ENCODE peak calls at places on chromosomes 7 and 10, in ten cellular contexts. T is HT-29; O is right lobe of liver; K is GM10248; I is bronchial epithelial cell; D is esophagus muscularis mucosa; Z is GM23338; E is iPS-NIHi11; N is activated T-helper 1 cell treated with anti-CD3 and anti-CD28 coated beads, Interleukin-12 subunit alpha, Interleukin-12 subunit beta, Interleukin-2, Interleukin-4 antibody, amounts not matched to agents 30 ng/mL and 10 ng/mL and 1 ng/mL, durations not matched to agents 14 hours and 24 hours and 36 hours; U is neural progenitor cell. S is an unnamed sample.

GRCh38 chr10:29535012-29535777 is 99.6 kb downstream of the SVIL start:
- DNase-seq in N (no peak), T (peak; percentile 96), I (peak; percentile 44), E (peak; percentile 85), Z (peak; percentile 77), O (no peak), D (no peak), U (peak; percentile 70), K (no peak), S (no peak)

GRCh38 chr7:129166745-129167144 is 21.7 kb upstream of the SMO start:
- DNase-seq in K (peak; percentile 74), I (peak; percentile 70), Z (no peak), T (no peak), U (no peak), E (no peak), N (no peak), O (no peak), D (no peak), S (peak; percentile 64)

GRCh38 chr10:121593676-121594075 is 4.6 kb downstream of the FGFR2 start:
- DNase-seq in Z (no peak), U (no peak), T (no peak), E (no peak), K (no peak), N (no peak), D (no peak), I (no peak), O (no peak), S (no peak)

GRCh38 chr7:1410992-1411391 is 48.3 kb downstream of the MICALL2 start:
- DNase-seq in Z (no peak), T (no peak), O (no peak), D (no peak), U (no peak), E (no peak), K (no peak), N (no peak), I (no peak), S (no peak)

GRCh38 chr10:67790534-67791408 is 47.2 kb downstream of the DNAJC12 start:
- DNase-seq in E (no peak), N (peak; percentile 27), O (no peak), I (peak; percentile 58), T (no peak), U (no peak), D (no peak), Z (no peak), K (no peak), S (no peak)

GRCh38 chr10:129697463-129698247 is 230.6 kb downstream of the MGMT start:
- DNase-seq in I (no peak), E (no peak), O (no peak), U (no peak), Z (no peak), K (no peak), N (no peak), T (no peak), D (no peak), S (no peak)

GRCh38 chr10:78320416-78320815 is 286.8 kb downstream of the RPS24 start:
- DNase-seq in T (no peak), E (peak; percentile 4), O (no peak), U (no peak), Z (no peak), N (peak; percentile 12), K (no peak), D (no peak), I (no peak), S (no peak)

GRCh38 chr10:101961591-101962498 is 94.1 kb downstream of the ARMH3 start:
- DNase-seq in D (no peak), E (no peak), U (no peak), K (no peak), I (peak; percentile 12), T (no peak), N (no peak), Z (no peak), O (no peak), S (no peak)

GRCh38 chr10:45442670-45443069 is 68.7 kb downstream of the ALOX5 start:
- DNase-seq in E (peak; percentile 75), Z (peak; percentile 62), N (no peak), D (no peak), I (no peak), K (no peak), O (no peak), U (no peak), T (no peak), S (no peak)

GRCh38 chr10:110547139-110547761 is 20.2 kb upstream of the SMC3 start:
- DNase-seq in T (peak; percentile 50), D (peak; percentile 14), N (no peak), E (peak; percentile 75), Z (peak; percentile 81), O (no peak), I (peak; percentile 61), U (peak; percentile 75), K (peak; percentile 72), S (no peak)

GRCh38 chr7:8605227-8605626 is 171.8 kb downstream of the NXPH1 start:
- DNase-seq in K (no peak), E (no peak), O (no peak), I (no peak), T (no peak), N (no peak), Z (no peak), D (no peak), U (no peak), S (no peak)

GRCh38 chr7:41448104-41448503 is 254.8 kb downstream of the INHBA start:
- DNase-seq in N (no peak), E (no peak), K (no peak), I (no peak), Z (no peak), T (no peak), O (no peak), U (no peak), D (peak; percentile 26), S (no peak)

GRCh38 chr7:147197006-147197405 is 1080.4 kb downstream of the CNTNAP2 start:
- DNase-seq in O (no peak), D (no peak), Z (no peak), K (no peak), T (no peak), N (no peak), I (no peak), U (no peak), E (no peak), S (no peak)

GRCh38 chr7:118870187-118870586 is 645.7 kb downstream of the ANKRD7 start:
- DNase-seq in D (no peak), K (no peak), I (peak; percentile 35), O (no peak), N (no peak), Z (peak; percentile 76), E (no peak), U (peak; percentile 62), T (peak; percentile 12), S (no peak)

GRCh38 chr7:99422625-99423024 is 13.9 kb downstream of the BUD31 start:
- DNase-seq in N (no peak), Z (no peak), I (no peak), K (no peak), D (no peak), E (no peak), T (no peak), U (no peak), O (no peak), S (no peak)

GRCh38 chr10:93219347-93219746 is 145.7 kb downstream of the CYP26A1 start:
- DNase-seq in D (no peak), E (no peak), U (no peak), I (no peak), N (no peak), K (no peak), Z (no peak), O (no peak), T (no peak), S (no peak)

GRCh38 chr7:129315916-129316315 is 91.1 kb downstream of the AHCYL2 start:
- DNase-seq in K (no peak), D (no peak), N (no peak), Z (no peak), T (no peak), I (no peak), O (no peak), U (no peak), E (no peak), S (no peak)

GRCh38 chr7:151126500-151127137 is 40.3 kb downstream of the AGAP3 start:
- DNase-seq in I (no peak), D (no peak), E (peak; percentile 77), U (peak; percentile 41), N (no peak), O (no peak), Z (peak; percentile 41), K (no peak), T (peak; percentile 51), S (no peak)

GRCh38 chr10:124728830-124729661 is 15.1 kb downstream of the FAM53B start:
- DNase-seq in N (no peak), D (no peak), O (peak; percentile 43), U (no peak), Z (no peak), I (no peak), E (no peak), K (no peak), T (no peak), S (no peak)

GRCh38 chr10:102997998-102998397 is 79.9 kb downstream of the CNNM2 start:
- DNase-seq in I (peak; percentile 66), T (no peak), Z (no peak), N (no peak), O (no peak), K (peak; percentile 68), U (no peak), D (no peak), E (no peak), S (peak; percentile 29)

GRCh38 chr7:34430456-34430855 is 227.6 kb upstream of the NPSR1 start:
- DNase-seq in U (peak; percentile 20), T (peak; percentile 51), E (peak; percentile 11), D (no peak), Z (peak; percentile 26), N (no peak), I (peak; percentile 63), K (peak; percentile 14), O (no peak), S (no peak)

GRCh38 chr10:79188154-79188763 is 119.5 kb downstream of the ZMIZ1 start:
- DNase-seq in E (no peak), T (peak; percentile 60), N (no peak), U (no peak), Z (no peak), I (no peak), O (peak; percentile 67), D (no peak), K (no peak), S (no peak)

GRCh38 chr7:22565315-22565811 is 65.4 kb upstream of the STEAP1B start:
- DNase-seq in K (peak; percentile 35), T (no peak), Z (no peak), D (no peak), I (peak; percentile 94), O (no peak), N (no peak), E (no peak), U (no peak), S (no peak)

GRCh38 chr10:124378817-124379510 is 39.8 kb downstream of the OAT start:
- DNase-seq in E (peak; percentile 72), U (no peak), I (peak; percentile 88), O (no peak), Z (no peak), K (no peak), D (no peak), N (no peak), T (no peak), S (no peak)

GRCh38 chr10:20694296-20694695 is 202.8 kb downstream of the NEBL start:
- DNase-seq in U (no peak), T (no peak), N (no peak), Z (peak; percentile 14), D (no peak), K (no peak), E (no peak), I (no peak), O (no peak), S (no peak)

GRCh38 chr7:76223286-76223972 is 21.7 kb downstream of the SRRM3 start:
- DNase-seq in D (no peak), I (no peak), N (no peak), Z (no peak), O (no peak), E (no peak), T (no peak), U (no peak), K (no peak), S (no peak)